ENCODE peak calls at places on chromosome 1, in six cellular contexts. B is HCT116, K is ovary, V is prostate gland, N is upper lobe of left lung, X is spleen. Z is an unnamed sample.

GRCh38 chr1:56434659-56435202 is 144.6 kb downstream of the PLPP3 start:
- DNase-seq in B (no peak), N (no peak), V (no peak), X (no peak), K (no peak), Z (peak; percentile 36)

GRCh38 chr1:183882328-183883167 is 77.6 kb downstream of the RGL1 start:
- DNase-seq in N (peak; percentile 42), X (no peak), V (no peak), B (no peak), K (no peak), Z (no peak)

GRCh38 chr1:94339229-94339927 is 78.8 kb upstream of the ABCD3 start:
- DNase-seq in N (no peak), K (no peak), V (no peak), X (no peak), B (no peak), Z (no peak)

GRCh38 chr1:101652476-101652875 is 344.2 kb downstream of the OLFM3 start:
- DNase-seq in N (no peak), B (no peak), K (no peak), V (no peak), X (no peak), Z (no peak)

GRCh38 chr1:180365039-180365438 is 135.0 kb downstream of the LHX4 start:
- DNase-seq in X (no peak), V (no peak), N (no peak), K (no peak), B (no peak), Z (no peak)

GRCh38 chr1:221117548-221117951 is 238.3 kb downstream of the HLX start:
- DNase-seq in K (no peak), V (no peak), X (no peak), B (no peak), N (no peak), Z (peak; percentile 57)

GRCh38 chr1:30146448-30146847 is 576.9 kb downstream of the MATN1 start:
- DNase-seq in K (no peak), N (no peak), X (no peak), B (no peak), V (no peak), Z (no peak)

GRCh38 chr1:1703796-1704195 is 11.2 kb upstream of the SLC35E2B start:
- DNase-seq in X (no peak), B (no peak), V (no peak), N (no peak), K (no peak), Z (no peak)

GRCh38 chr1:166905930-166906329 is 29.9 kb upstream of the TADA1 start:
- DNase-seq in N (no peak), V (no peak), X (no peak), K (no peak), B (no peak), Z (no peak)

GRCh38 chr1:218312509-218312908 is 27.4 kb downstream of the RRP15 start:
- DNase-seq in K (no peak), B (no peak), V (no peak), N (no peak), X (no peak), Z (no peak)

GRCh38 chr1:61081135-61081636 is 1.2 kb upstream of the NFIA start:
- DNase-seq in K (no peak), B (no peak), X (no peak), V (no peak), N (no peak), Z (no peak)

GRCh38 chr1:69263982-69264381 is 303.7 kb upstream of the LRRC7 start:
- DNase-seq in N (no peak), V (no peak), X (no peak), K (no peak), B (no peak), Z (peak; percentile 59)

GRCh38 chr1:81509619-81510018 is 291.1 kb upstream of the ADGRL2 start:
- DNase-seq in B (no peak), X (no peak), V (peak; percentile 80), N (peak; percentile 24), K (no peak), Z (no peak)

GRCh38 chr1:184014271-184014670 is 23.3 kb downstream of the COLGALT2 start:
- DNase-seq in K (no peak), N (no peak), X (no peak), V (no peak), B (no peak), Z (no peak)

GRCh38 chr1:67313934-67314671 is 6.4 kb downstream of the IL12RB2 start:
- DNase-seq in N (no peak), B (no peak), K (no peak), X (no peak), V (no peak), Z (no peak)

GRCh38 chr1:168719306-168720111 is 9.5 kb downstream of the DPT start:
- DNase-seq in X (no peak), B (peak; percentile 31), N (no peak), K (no peak), V (no peak), Z (no peak)

GRCh38 chr1:181918893-181919728 is 142.4 kb downstream of the ZNF648 start:
- DNase-seq in N (no peak), V (no peak), B (no peak), K (no peak), X (no peak), Z (no peak)

GRCh38 chr1:154534263-154534844 is 24.1 kb downstream of the UBE2Q1 start:
- DNase-seq in K (no peak), B (peak; percentile 62), V (peak; percentile 32), N (no peak), X (no peak), Z (peak; percentile 45)

GRCh38 chr1:184660462-184661191 is 94.0 kb downstream of the EDEM3 start:
- DNase-seq in K (no peak), X (no peak), N (no peak), V (no peak), B (no peak), Z (no peak)

GRCh38 chr1:26351591-26352337 is 2.2 kb downstream of the CRYBG2 start:
- DNase-seq in K (no peak), V (no peak), X (no peak), B (peak; percentile 41), N (no peak), Z (no peak)
- TF ChIP-seq POLR2A in K (no peak), V (no peak), X (no peak), B (no peak), N (no peak), Z (no peak)

DNA sequence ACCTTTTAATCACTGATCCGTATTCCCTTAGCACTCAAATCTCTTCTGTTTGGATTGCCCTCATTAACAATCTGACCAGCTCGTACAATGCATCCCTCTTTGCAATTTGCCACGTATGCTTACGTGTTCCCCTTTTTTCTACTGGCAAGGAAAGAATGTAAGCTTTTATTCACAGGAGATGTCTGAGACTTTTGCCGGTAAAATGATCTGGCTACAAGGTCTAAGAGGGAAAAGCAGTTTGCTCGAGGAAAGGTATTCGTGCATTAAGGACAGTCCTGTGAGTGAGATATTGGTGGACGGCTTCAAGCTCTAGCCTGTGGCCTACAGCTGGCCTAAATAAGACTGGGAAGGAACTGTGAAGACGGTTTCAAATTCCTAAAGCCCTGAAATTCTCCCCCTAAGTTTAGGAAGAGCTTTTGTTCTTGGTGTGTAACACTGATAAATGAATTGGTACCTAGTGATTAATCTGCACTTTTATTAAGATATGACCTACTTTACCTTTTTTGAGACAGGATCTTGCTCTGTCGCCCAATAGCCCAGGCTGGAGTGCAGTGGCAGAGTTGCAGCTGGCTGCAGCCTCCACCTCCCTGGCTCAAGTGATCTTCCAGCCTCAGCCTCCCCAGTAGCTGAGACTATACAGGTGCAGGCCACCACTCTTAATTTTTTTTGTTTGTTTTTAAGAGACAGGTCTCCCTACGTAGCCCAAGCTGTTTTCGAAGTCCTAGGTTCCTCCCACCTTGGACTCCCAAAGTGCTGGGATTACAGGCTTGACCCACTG is 895 bp upstream of the UBR4 start:
- DNase-seq in N (no peak), X (no peak), B (no peak), V (no peak), K (no peak), Z (no peak)
- H3K4me1 ChIP-seq in N (peaks cover 27% of the 10 kb centered on the region), X (peaks cover 90% of the 10 kb centered on the region), B (peaks cover 10% of the 10 kb centered on the region), V (peaks cover 10% of the 10 kb centered on the region), K (peaks cover 8% of the 10 kb centered on the region), Z (peaks cover 15% of the 10 kb centered on the region)

DNA sequence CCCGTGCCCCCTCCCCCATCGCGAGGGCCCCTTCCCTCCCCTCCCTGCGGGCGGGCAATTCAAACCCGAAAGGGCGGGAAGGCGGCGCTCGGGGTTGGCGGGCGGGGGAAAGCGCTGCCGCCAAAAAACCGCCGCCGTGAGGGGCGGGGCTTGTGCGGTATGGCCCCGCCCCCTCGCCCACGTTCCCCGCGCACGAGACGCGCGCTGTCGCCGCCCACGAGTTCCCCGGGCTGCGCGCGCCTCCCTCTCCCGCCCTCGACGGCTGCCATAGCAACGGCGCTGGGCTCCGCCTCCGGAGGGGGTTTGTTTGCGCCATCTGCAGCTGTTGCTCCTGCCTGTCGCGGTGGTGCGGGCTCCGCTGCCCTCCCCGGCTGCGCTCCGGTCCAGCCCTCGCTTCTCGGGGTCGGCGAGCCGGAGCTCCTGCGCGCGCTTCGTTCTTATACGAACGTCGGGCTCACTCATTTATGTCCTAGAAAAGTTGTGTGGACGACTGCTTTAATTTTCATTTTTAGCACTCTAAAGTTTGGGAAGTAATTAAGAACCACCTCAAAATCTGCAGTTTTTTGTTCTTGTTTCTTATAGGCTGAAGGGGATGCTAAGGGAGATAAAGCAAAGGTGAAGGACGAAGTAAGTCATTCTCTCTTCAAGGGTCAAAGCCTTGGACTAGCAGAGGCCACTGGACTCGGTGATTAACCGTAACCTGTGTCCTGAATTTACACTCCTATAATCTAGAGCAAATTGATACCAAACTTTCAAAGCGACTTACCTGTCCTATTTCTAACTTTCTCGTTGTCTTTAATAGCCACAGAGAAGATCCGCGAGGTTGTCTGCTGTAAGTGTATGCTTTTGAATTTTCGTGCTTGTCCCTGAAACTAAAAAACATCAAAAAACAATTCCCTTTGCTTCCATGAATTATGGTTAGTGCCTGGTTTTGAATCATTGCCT is 933 bp downstream of the HMGN2 start:
- DNase-seq in B (peak; percentile 74), K (peak; percentile 97), N (peak; percentile 97), X (peak; percentile 99), V (peak; percentile 94), Z (peak; percentile 96)
- TF ChIP-seq POLR2A in B (peak; percentile 11), K (peak; percentile 54), N (no peak), X (no peak), V (peak; percentile 74), Z (peak; percentile 80)

GRCh38 chr1:21342961-21343838 is 52.9 kb upstream of the ECE1 start:
- DNase-seq in K (no peak), N (no peak), B (no peak), X (no peak), V (peak; percentile 65), Z (no peak)
- H3K4me1 ChIP-seq in K (peaks cover 31% of the 10 kb centered on the region), N (peaks cover 57% of the 10 kb centered on the region), B (peaks cover 33% of the 10 kb centered on the region), X (peaks cover 87% of the 10 kb centered on the region), V (peaks cover 45% of the 10 kb centered on the region), Z (peaks cover 63% of the 10 kb centered on the region)

GRCh38 chr1:12124693-12125421 is 41.9 kb upstream of the TNFRSF1B start:
- DNase-seq in B (peak; percentile 40), N (peak; percentile 91), X (peak; percentile 92), K (peak; percentile 80), V (peak; percentile 72), Z (peak; percentile 85)
- TF ChIP-seq POLR2A in B (no peak), N (no peak), X (no peak), K (no peak), V (no peak), Z (no peak)

GRCh38 chr1:77986810-77987209 is 7.9 kb upstream of the FUBP1 start:
- DNase-seq in K (no peak), N (no peak), X (no peak), B (no peak), V (no peak), Z (no peak)
- H3K4me1 ChIP-seq in K (peaks cover 3% of the 10 kb centered on the region), N (no peaks in the 10 kb centered on the region), X (peaks cover 41% of the 10 kb centered on the region), B (no peaks in the 10 kb centered on the region), V (no peaks in the 10 kb centered on the region), Z (peaks cover 7% of the 10 kb centered on the region)

DNA sequence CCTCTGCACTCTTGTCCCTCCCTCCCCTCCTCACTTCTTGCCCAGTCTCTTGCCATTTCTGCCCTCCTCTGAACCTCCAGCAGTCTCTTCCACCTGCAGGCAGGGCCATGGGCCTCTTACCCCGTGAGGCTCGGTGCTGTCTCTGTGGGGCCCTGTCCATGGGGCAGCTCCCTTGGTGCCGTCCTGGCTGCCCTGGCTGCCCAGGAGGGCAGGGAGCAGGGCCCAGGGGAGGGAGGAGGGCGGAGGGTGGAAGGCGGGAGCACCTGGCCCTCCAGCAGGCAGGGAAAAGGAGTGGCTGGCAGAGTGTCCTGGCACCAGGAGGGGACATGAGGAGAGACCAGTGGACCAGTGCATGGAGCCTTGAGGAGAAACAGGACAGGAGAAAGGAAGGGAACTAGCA is at the start of gene RORC:
- DNase-seq in V (peak; percentile 83), B (no peak), X (no peak), N (peak; percentile 79), K (no peak), Z (peak; percentile 93)
- TF ChIP-seq POLR2A in V (peak; percentile 72), B (no peak), X (no peak), N (no peak), K (no peak), Z (peak; percentile 82)